ENCODE peak calls at places on chromosome 7, in six cellular contexts. A is keratinocyte, K is hepatocyte, B is cardiac muscle cell, W is aorta, E is fibroblast of lung. X is an unnamed sample. For H3K9me3 and H3K27me3, the result is how much of the 10 kb centered on the place peaks cover.

GRCh38 chr7:129101746-129102145 is 42.8 kb upstream of the TSPAN33 start:
- DNase-seq in B (no peak), E (no peak), K (no peak), W (no peak), A (no peak), X (no peak)

GRCh38 chr7:93574269-93574645 is 267 bp downstream of the CALCR start:
- DNase-seq in B (no peak), K (no peak), A (no peak), E (no peak), W (no peak), X (no peak)

GRCh38 chr7:98613601-98614425 is 3.3 kb upstream of the NPTX2 start:
- DNase-seq in K (peak), A (no peak), E (peak), W (no peak), B (peak), X (no peak)

GRCh38 chr7:81268551-81268950 is 349.7 kb upstream of the SEMA3C start:
- DNase-seq in A (no peak), B (peak), E (peak), W (no peak), K (no peak), X (no peak)

GRCh38 chr7:127021857-127022256 is 230.9 kb downstream of the GRM8 start:
- DNase-seq in B (no peak), K (no peak), A (no peak), W (no peak), E (no peak), X (no peak)

GRCh38 chr7:55246181-55246580 is 119.0 kb upstream of the LANCL2 start:
- DNase-seq in E (peak), A (no peak), K (no peak), W (no peak), B (no peak), X (peak)

GRCh38 chr7:23394828-23395227 is 75.5 kb downstream of the IGF2BP3 start:
- DNase-seq in B (no peak), K (no peak), W (no peak), A (no peak), E (peak), X (no peak)

GRCh38 chr7:1526271-1526754 is 4.2 kb upstream of the MAFK start:
- DNase-seq in W (no peak), B (no peak), A (no peak), K (no peak), E (no peak), X (no peak)

GRCh38 chr7:70588151-70588550 is 543.8 kb upstream of the GALNT17 start:
- DNase-seq in W (no peak), K (no peak), E (no peak), B (no peak), A (no peak), X (no peak)

GRCh38 chr7:27169658-27170493 is 4.2 kb downstream of the HOXA10 start:
- DNase-seq in W (peak), A (no peak), B (no peak), E (no peak), K (peak), X (no peak)

GRCh38 chr7:50312176-50312575 is 7.7 kb downstream of the IKZF1 start:
- DNase-seq in K (no peak), B (no peak), E (no peak), W (no peak), A (no peak), X (no peak)

GRCh38 chr7:30028749-30029635 is 780 bp downstream of the PLEKHA8 start:
- DNase-seq in A (no peak), K (peak), W (peak), B (peak), E (peak), X (peak)

GRCh38 chr7:2264158-2264557 is 22.1 kb downstream of the NUDT1 start:
- DNase-seq in E (no peak), A (no peak), B (no peak), K (no peak), W (no peak), X (no peak)

GRCh38 chr7:128740996-128741395 is 1.8 kb downstream of the CALU start:
- DNase-seq in B (peak), K (no peak), E (peak), W (no peak), A (no peak), X (no peak)

GRCh38 chr7:139543801-139544603 is 20.5 kb downstream of the CLEC2L start:
- DNase-seq in W (no peak), K (no peak), A (no peak), B (no peak), E (no peak), X (no peak)

DNA sequence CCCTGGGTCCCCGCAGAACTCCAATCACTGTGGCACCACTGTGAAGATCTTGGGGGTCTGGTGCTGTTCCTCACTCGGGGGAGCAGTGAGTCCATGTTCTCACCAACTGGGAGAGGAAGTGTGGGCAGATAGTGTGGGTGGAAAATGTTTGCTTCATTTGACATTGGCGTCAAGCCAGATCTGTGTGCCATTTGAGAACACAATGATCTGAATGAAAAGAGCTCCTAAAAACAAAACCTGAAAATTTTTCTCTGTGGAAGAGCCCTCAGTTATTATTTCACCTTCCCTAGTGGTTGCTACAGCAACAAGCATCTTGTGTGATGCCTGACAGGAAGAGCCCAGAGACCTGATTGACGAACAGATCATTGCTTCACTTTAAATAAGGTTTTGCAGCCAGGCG is 125.6 kb downstream of the VIPR2 start:
- DNase-seq in W (no peak), B (no peak), A (no peak), K (no peak), E (no peak), X (no peak)
- H3K9me3 ChIP-seq in W (under half), B (under half), A (under half), K (under half), E (under half), X (under half)

GRCh38 chr7:157004839-157005455 is 5.5 kb downstream of the MNX1 start:
- DNase-seq in B (no peak), K (no peak), W (no peak), E (no peak), A (no peak), X (no peak)
- H3K27me3 ChIP-seq in B (half or more), K (half or more), W (under half), E (half or more), A (half or more), X (under half)

DNA sequence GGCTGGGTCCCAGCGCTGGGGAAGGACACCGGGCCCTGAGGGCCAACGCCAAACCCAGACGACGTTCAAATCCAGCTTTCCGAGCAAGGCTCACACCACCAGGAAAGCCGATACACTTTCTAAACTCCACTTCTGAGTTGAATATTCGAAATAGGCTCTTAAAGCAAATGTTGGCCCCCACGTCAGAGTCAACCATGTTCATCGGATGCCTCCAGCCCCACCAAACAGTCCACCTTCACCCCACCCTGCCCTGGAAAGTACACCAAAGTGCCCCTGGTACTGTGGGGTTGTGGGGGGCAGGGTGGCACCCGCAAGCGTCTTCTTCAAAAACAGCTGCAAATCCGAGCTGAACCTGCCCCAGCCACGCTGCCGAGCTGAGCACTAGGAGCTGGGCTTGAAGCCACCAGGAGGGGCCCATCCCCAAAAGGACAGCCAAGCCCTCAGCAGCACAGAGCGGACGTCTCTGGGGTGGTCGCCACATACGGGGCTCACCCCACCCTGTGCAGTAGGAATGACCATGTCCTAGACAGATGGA is 55.4 kb downstream of the PDGFA start:
- DNase-seq in A (no peak), B (no peak), E (no peak), K (no peak), W (no peak), X (no peak)
- H3K9me3 ChIP-seq in A (under half), B (under half), E (under half), K (under half), W (under half), X (under half)

GRCh38 chr7:155467846-155468821 is 10.2 kb downstream of the EN2 start:
- DNase-seq in E (no peak), B (no peak), K (no peak), A (no peak), W (no peak), X (no peak)

GRCh38 chr7:155471728-155472127 is 13.8 kb downstream of the EN2 start:
- DNase-seq in A (no peak), W (no peak), K (no peak), B (no peak), E (no peak), X (no peak)

GRCh38 chr7:155470686-155471638 is 13.0 kb downstream of the EN2 start:
- DNase-seq in E (no peak), K (no peak), B (no peak), A (no peak), W (no peak), X (no peak)

GRCh38 chr7:155469311-155470185 is 11.6 kb downstream of the EN2 start:
- DNase-seq in A (no peak), K (no peak), B (no peak), W (no peak), E (no peak), X (no peak)

GRCh38 chr7:155470186-155470487 is 12.2 kb downstream of the EN2 start:
- DNase-seq in A (no peak), W (no peak), B (no peak), E (no peak), K (no peak), X (no peak)
- H3K27me3 ChIP-seq in A (half or more), W (under half), B (half or more), E (half or more), K (half or more), X (half or more)

GRCh38 chr7:16399265-16399801 is 22.0 kb downstream of the CRPPA start:
- DNase-seq in W (no peak), A (no peak), E (peak), B (peak), K (no peak), X (no peak)
- H3K9me3 ChIP-seq in W (under half), A (under half), E (under half), B (under half), K (under half), X (under half)